ENCODE peak calls at places on chromosomes 4 and X, in four cellular contexts. O is skeletal muscle cell, V is fibroblast of mammary gland, M is GM23248. E is an unnamed sample.

GRCh38 chr4:8853249-8853648 is 18.4 kb downstream of the HMX1 start:
- DNase-seq in M (no peak), V (no peak), O (no peak), E (no peak)

GRCh38 chr4:82594466-82594865 is 32.7 kb upstream of the TMEM150C start:
- DNase-seq in O (no peak), V (no peak), M (no peak), E (no peak)

GRCh38 chrX:135543924-135544323 is 23.5 kb downstream of the INTS6L start:
- DNase-seq in V (no peak), M (no peak), O (no peak), E (no peak)

GRCh38 chr4:170089274-170089742 is 448 bp downstream of the AADAT start:
- DNase-seq in O (no peak), V (peak; percentile 41), M (peak; percentile 61), E (peak; percentile 29)

GRCh38 chr4:3037957-3038451 is 36.3 kb downstream of the HTT-AS start:
- DNase-seq in O (no peak), M (peak; percentile 31), V (no peak), E (no peak)

GRCh38 chr4:176753049-176753448 is 39.7 kb downstream of the VEGFC start:
- DNase-seq in V (peak; percentile 98), M (peak; percentile 94), O (peak; percentile 89), E (no peak)

GRCh38 chr4:28462766-28463165 is 1602.1 kb downstream of the STIM2 start:
- DNase-seq in V (peak; percentile 33), M (peak; percentile 13), O (no peak), E (no peak)

GRCh38 chr4:38231626-38232025 is 271.4 kb downstream of the PTTG2 start:
- DNase-seq in M (no peak), V (no peak), O (no peak), E (no peak)

GRCh38 chrX:39922497-39922896 is 175.3 kb downstream of the BCOR start:
- DNase-seq in M (no peak), V (no peak), O (no peak), E (no peak)

GRCh38 chrX:31266172-31267076 is 194.6 kb upstream of the FTHL17 start:
- DNase-seq in V (no peak), O (no peak), M (peak; percentile 44), E (no peak)

GRCh38 chr4:159946983-159947645 is 844.2 kb downstream of the RAPGEF2 start:
- DNase-seq in O (peak; percentile 24), M (peak; percentile 62), V (peak; percentile 68), E (no peak)

GRCh38 chr4:184756399-184756798 is 22.5 kb upstream of the CENPU start:
- DNase-seq in M (peak; percentile 43), O (peak; percentile 86), V (peak; percentile 90), E (no peak)

GRCh38 chr4:110335399-110335798 is 137.0 kb upstream of the ELOVL6 start:
- DNase-seq in V (no peak), M (no peak), O (no peak), E (no peak)

GRCh38 chr4:37641886-37642849 is 44.0 kb downstream of the RELL1 start:
- DNase-seq in M (no peak), V (no peak), O (no peak), E (no peak)

GRCh38 chr4:58435871-58436270 is 1325.7 kb upstream of the IGFBP7 start:
- DNase-seq in M (no peak), O (no peak), V (no peak), E (no peak)

GRCh38 chr4:77052352-77052751 is 23.4 kb downstream of the CCNI start:
- DNase-seq in V (peak; percentile 59), O (peak; percentile 47), M (peak; percentile 71), E (no peak)

GRCh38 chr4:103075894-103076776 is at the start of gene SLC9B2:
- DNase-seq in O (no peak), V (peak; percentile 68), M (peak; percentile 86), E (peak; percentile 47)

GRCh38 chrX:153972368-153973126 is at the start of gene TMEM187:
- DNase-seq in M (peak; percentile 91), O (no peak), V (peak; percentile 90), E (peak; percentile 46)

GRCh38 chr4:31086771-31087330 is 366.7 kb downstream of the PCDH7 start:
- DNase-seq in V (no peak), M (no peak), O (no peak), E (no peak)

GRCh38 chr4:177127658-177128057 is 182.0 kb upstream of the NEIL3 start:
- DNase-seq in V (no peak), M (no peak), O (no peak), E (no peak)

GRCh38 chr4:7151668-7152227 is 40.6 kb upstream of the SORCS2 start:
- DNase-seq in O (no peak), V (no peak), M (no peak), E (no peak)

GRCh38 chrX:110032534-110033161 is 29.7 kb downstream of the TMEM164 start:
- DNase-seq in M (peak; percentile 36), V (no peak), O (no peak), E (no peak)

GRCh38 chrX:83510466-83511181 is 2.5 kb downstream of the POU3F4 start:
- DNase-seq in O (no peak), V (no peak), M (no peak), E (no peak)

GRCh38 chr4:54767376-54767775 is 109.6 kb downstream of the KIT start:
- DNase-seq in M (no peak), O (no peak), V (no peak), E (no peak)

GRCh38 chrX:103919336-103919682 is 43.1 kb upstream of the TMSB15B start:
- DNase-seq in M (peak; percentile 68), V (peak; percentile 49), O (peak; percentile 15), E (peak; percentile 3)

GRCh38 chrX:24696241-24696640 is 2.5 kb downstream of the POLA1 start:
- DNase-seq in M (no peak), O (peak; percentile 12), V (no peak), E (no peak)

GRCh38 chr4:165873298-165874071 is 448 bp downstream of the TLL1 start:
- DNase-seq in V (peak; percentile 16), M (peak; percentile 34), O (no peak), E (no peak)

GRCh38 chrX:66013195-66013816 is 26.6 kb downstream of the VSIG4 start:
- DNase-seq in M (no peak), O (no peak), V (no peak), E (no peak)

GRCh38 chrX:132837971-132838370 is 120.5 kb downstream of the HS6ST2 start:
- DNase-seq in V (peak; percentile 2), O (no peak), M (no peak), E (no peak)

GRCh38 chrX:153969904-153970397 is 1.7 kb downstream of the HCFC1 start:
- DNase-seq in V (peak; percentile 26), M (peak; percentile 52), O (no peak), E (no peak)

GRCh38 chr4:85828295-85828910 is 353.5 kb downstream of the ARHGAP24 start:
- DNase-seq in O (no peak), V (peak; percentile 69), M (peak; percentile 79), E (peak; percentile 48)

GRCh38 chrX:1725472-1725871 is 110.6 kb downstream of the ASMT start:
- DNase-seq in V (no peak), O (no peak), M (no peak), E (no peak)

GRCh38 chrX:120749141-120749846 is 119.4 kb upstream of the C1GALT1C1 start:
- DNase-seq in V (no peak), M (no peak), O (no peak), E (no peak)

GRCh38 chr4:177302371-177303100 is 7.1 kb upstream of the NEIL3 start:
- DNase-seq in V (peak; percentile 36), M (peak; percentile 39), O (no peak), E (no peak)

DNA sequence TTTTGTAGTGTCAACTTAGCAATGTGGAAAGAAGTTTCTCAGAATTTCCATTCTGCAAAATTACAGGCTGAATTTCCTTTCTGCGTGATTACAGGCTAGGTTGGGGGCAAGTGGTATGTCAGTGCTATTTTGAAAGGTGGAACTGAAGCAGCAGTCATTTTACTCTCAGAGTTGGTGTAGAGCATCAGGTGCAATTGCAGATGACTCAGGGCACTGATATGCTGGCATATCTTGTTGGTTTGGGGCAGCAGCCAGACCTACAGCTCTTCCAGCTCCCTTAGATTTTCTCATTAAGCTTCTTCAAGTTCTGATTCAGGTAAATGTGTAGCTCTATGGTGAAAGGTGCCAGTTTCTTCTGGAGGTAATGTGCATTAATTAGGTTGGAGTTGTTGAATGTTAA is 930.7 kb upstream of the PCDH10 start:
- DNase-seq in O (no peak), V (no peak), M (no peak), E (no peak)
- H3K4me3 ChIP-seq in O (no peak overlapping the region), V (no peak overlapping the region), M (no peak overlapping the region), E (no peak overlapping the region)

GRCh38 chr4:113691676-113692075 is 69.9 kb downstream of the CAMK2D start:
- DNase-seq in V (no peak), O (no peak), M (no peak), E (no peak)
- H3K4me3 ChIP-seq in V (no peak overlapping the region), O (no peak overlapping the region), M (no peak overlapping the region), E (no peak overlapping the region)

GRCh38 chr4:119873794-119874325 is 192.8 kb downstream of the MAD2L1 start:
- DNase-seq in O (no peak), M (no peak), V (no peak), E (no peak)

GRCh38 chr4:119873132-119873531 is 193.5 kb downstream of the MAD2L1 start:
- DNase-seq in V (no peak), O (no peak), M (no peak), E (no peak)

GRCh38 chr4:119870868-119871267 is 195.8 kb downstream of the MAD2L1 start:
- DNase-seq in V (no peak), O (no peak), M (no peak), E (no peak)

DNA sequence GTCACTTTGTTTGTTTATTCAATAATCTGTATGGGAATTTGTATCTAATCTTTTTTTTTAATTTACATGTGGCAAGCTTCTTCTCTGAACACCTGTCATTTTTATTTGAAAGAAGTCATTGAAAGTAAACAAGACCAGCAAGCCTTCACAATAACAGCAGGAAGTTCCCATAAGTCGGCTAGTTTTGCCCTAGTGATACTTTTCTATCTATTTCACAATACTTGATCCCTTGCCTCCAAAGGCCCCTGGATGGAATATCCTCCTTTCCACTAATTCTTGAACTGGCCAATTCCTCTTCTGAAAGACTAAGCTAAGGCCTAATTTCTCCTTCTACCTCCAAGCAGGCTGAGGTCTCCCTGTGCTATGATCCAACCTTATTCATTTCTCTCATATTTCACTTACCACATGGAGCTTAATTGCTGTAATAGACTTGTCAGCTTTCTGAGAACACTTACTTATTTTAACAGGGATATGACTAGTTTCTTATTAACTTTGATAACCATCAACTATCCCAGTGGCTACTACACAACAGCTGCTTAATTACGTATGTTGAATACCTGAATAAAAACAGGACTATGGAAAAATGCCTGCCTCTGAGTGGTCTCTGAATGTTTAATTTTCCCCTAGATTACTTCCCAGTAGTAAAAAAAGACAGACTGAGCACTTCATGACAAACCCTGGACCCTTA is 194.2 kb downstream of the MAD2L1 start:
- DNase-seq in V (no peak), O (no peak), M (no peak), E (no peak)
- H3K4me3 ChIP-seq in V (no peak overlapping the region), O (no peak overlapping the region), M (no peak overlapping the region), E (no peak overlapping the region)

DNA sequence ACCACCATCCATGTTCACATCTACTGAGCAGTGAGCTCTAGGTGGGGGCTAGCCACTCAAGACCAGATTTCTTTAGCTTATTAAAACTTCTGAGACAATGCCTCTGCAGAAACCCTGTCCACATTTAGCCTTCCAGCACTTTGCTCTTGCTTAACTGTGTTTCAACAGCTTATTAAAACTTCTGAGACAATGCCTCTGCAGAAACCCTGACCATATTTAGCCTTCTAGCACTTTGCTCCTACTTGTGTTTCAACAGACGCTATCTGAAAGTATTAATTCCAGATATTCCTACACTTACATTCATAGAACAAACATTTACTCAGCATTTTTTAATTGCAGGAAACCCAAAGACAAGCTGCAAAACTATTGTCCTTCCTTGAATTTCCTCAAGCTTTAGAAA is 91.9 kb downstream of the SEL1L3 start:
- DNase-seq in O (no peak), M (no peak), V (no peak), E (no peak)
- H3K4me3 ChIP-seq in O (no peak overlapping the region), M (no peak overlapping the region), V (no peak overlapping the region), E (no peak overlapping the region)

GRCh38 chrX:47619486-47620302 is at the start of gene SYN1:
- DNase-seq in V (peak; percentile 72), O (no peak), M (peak; percentile 89), E (peak; percentile 21)
- H3K4me3 ChIP-seq in V (peak within 1 kb of the TSS; percentile 28), O (peak within 1 kb of the TSS; percentile 45), M (peak within 1 kb of the TSS; percentile 55), E (peak within 1 kb of the TSS; percentile 31)